ENCODE peak calls at places on chromosomes 6 and 20, in ten cellular contexts. One of them, this sample, is unnamed.

GRCh38 chr6:111423960-111424846 is 58.8 kb downstream of the REV3L start:
- DNase-seq in AG08396: no peak
- DNase-seq in brain microvascular endothelial cell: peak; percentile 31
- DNase-seq in neural crest cell: no peak
- DNase-seq in GM10248: no peak
- DNase-seq in kidney glomerular epithelial cell: no peak
- DNase-seq in RWPE1: no peak
- DNase-seq in NCI-H460: no peak
- DNase-seq in uterus: no peak
- DNase-seq in left cardiac atrium: no peak
- DNase-seq in this sample: peak; percentile 57

GRCh38 chr6:155654474-155654873 is 198.8 kb upstream of the NOX3 start:
- DNase-seq in AG08396: no peak
- DNase-seq in brain microvascular endothelial cell: no peak
- DNase-seq in neural crest cell: no peak
- DNase-seq in GM10248: no peak
- DNase-seq in kidney glomerular epithelial cell: no peak
- DNase-seq in RWPE1: no peak
- DNase-seq in NCI-H460: no peak
- DNase-seq in uterus: no peak
- DNase-seq in left cardiac atrium: no peak
- DNase-seq in this sample: no peak

GRCh38 chr20:36847009-36847709 is 28.8 kb upstream of the TLDC2 start:
- DNase-seq in AG08396: peak; percentile 86
- DNase-seq in brain microvascular endothelial cell: peak; percentile 83
- DNase-seq in neural crest cell: no peak
- DNase-seq in GM10248: no peak
- DNase-seq in kidney glomerular epithelial cell: no peak
- DNase-seq in RWPE1: peak; percentile 89
- DNase-seq in NCI-H460: no peak
- DNase-seq in uterus: peak; percentile 93
- DNase-seq in left cardiac atrium: peak; percentile 85
- DNase-seq in this sample: no peak

GRCh38 chr6:33980176-33980805 is 165.6 kb downstream of the GRM4 start:
- DNase-seq in AG08396: no peak
- DNase-seq in brain microvascular endothelial cell: no peak
- DNase-seq in neural crest cell: no peak
- DNase-seq in GM10248: no peak
- DNase-seq in kidney glomerular epithelial cell: no peak
- DNase-seq in RWPE1: no peak
- DNase-seq in NCI-H460: no peak
- DNase-seq in uterus: peak; percentile 2
- DNase-seq in left cardiac atrium: no peak
- DNase-seq in this sample: no peak

GRCh38 chr6:72580281-72580940 is 41.5 kb upstream of the KCNQ5 start:
- DNase-seq in AG08396: peak; percentile 55
- DNase-seq in brain microvascular endothelial cell: peak; percentile 76
- DNase-seq in neural crest cell: no peak
- DNase-seq in GM10248: peak; percentile 10
- DNase-seq in kidney glomerular epithelial cell: peak; percentile 74
- DNase-seq in RWPE1: peak; percentile 75
- DNase-seq in NCI-H460: peak; percentile 3
- DNase-seq in uterus: no peak
- DNase-seq in left cardiac atrium: no peak
- DNase-seq in this sample: peak; percentile 52

GRCh38 chr6:122755901-122756300 is 23.6 kb upstream of the FABP7 start:
- DNase-seq in AG08396: no peak
- DNase-seq in brain microvascular endothelial cell: no peak
- DNase-seq in neural crest cell: no peak
- DNase-seq in GM10248: no peak
- DNase-seq in kidney glomerular epithelial cell: no peak
- DNase-seq in RWPE1: no peak
- DNase-seq in NCI-H460: no peak
- DNase-seq in uterus: no peak
- DNase-seq in left cardiac atrium: no peak
- DNase-seq in this sample: no peak

GRCh38 chr6:160992323-160993314 is 1.1 kb downstream of the MAP3K4 start:
- DNase-seq in AG08396: peak; percentile 62
- DNase-seq in brain microvascular endothelial cell: peak; percentile 62
- DNase-seq in neural crest cell: peak; percentile 43
- DNase-seq in GM10248: peak; percentile 43
- DNase-seq in kidney glomerular epithelial cell: peak; percentile 73
- DNase-seq in RWPE1: peak; percentile 56
- DNase-seq in NCI-H460: peak; percentile 42
- DNase-seq in uterus: peak; percentile 66
- DNase-seq in left cardiac atrium: peak; percentile 36
- DNase-seq in this sample: peak; percentile 77

GRCh38 chr6:89934685-89935366 is 40.6 kb downstream of the GJA10 start:
- DNase-seq in AG08396: no peak
- DNase-seq in brain microvascular endothelial cell: no peak
- DNase-seq in neural crest cell: no peak
- DNase-seq in GM10248: no peak
- DNase-seq in kidney glomerular epithelial cell: no peak
- DNase-seq in RWPE1: no peak
- DNase-seq in NCI-H460: no peak
- DNase-seq in uterus: no peak
- DNase-seq in left cardiac atrium: no peak
- DNase-seq in this sample: no peak

GRCh38 chr6:157659536-157660271 is 163.3 kb upstream of the SNX9 start:
- DNase-seq in AG08396: no peak
- DNase-seq in brain microvascular endothelial cell: peak; percentile 20
- DNase-seq in neural crest cell: no peak
- DNase-seq in GM10248: no peak
- DNase-seq in kidney glomerular epithelial cell: no peak
- DNase-seq in RWPE1: no peak
- DNase-seq in NCI-H460: no peak
- DNase-seq in uterus: no peak
- DNase-seq in left cardiac atrium: no peak
- DNase-seq in this sample: no peak

GRCh38 chr6:18209539-18210197 is 54.4 kb downstream of the KDM1B start:
- DNase-seq in AG08396: no peak
- DNase-seq in brain microvascular endothelial cell: no peak
- DNase-seq in neural crest cell: no peak
- DNase-seq in GM10248: no peak
- DNase-seq in kidney glomerular epithelial cell: no peak
- DNase-seq in RWPE1: no peak
- DNase-seq in NCI-H460: no peak
- DNase-seq in uterus: no peak
- DNase-seq in left cardiac atrium: no peak
- DNase-seq in this sample: no peak

GRCh38 chr6:155125916-155126315 is 130.8 kb downstream of the TIAM2 start:
- DNase-seq in AG08396: no peak
- DNase-seq in brain microvascular endothelial cell: no peak
- DNase-seq in neural crest cell: no peak
- DNase-seq in GM10248: no peak
- DNase-seq in kidney glomerular epithelial cell: no peak
- DNase-seq in RWPE1: no peak
- DNase-seq in NCI-H460: no peak
- DNase-seq in uterus: no peak
- DNase-seq in left cardiac atrium: no peak
- DNase-seq in this sample: no peak

GRCh38 chr6:5302220-5302946 is 41.1 kb downstream of the FARS2 start:
- DNase-seq in AG08396: no peak
- DNase-seq in brain microvascular endothelial cell: no peak
- DNase-seq in neural crest cell: no peak
- DNase-seq in GM10248: peak; percentile 45
- DNase-seq in kidney glomerular epithelial cell: peak; percentile 58
- DNase-seq in RWPE1: no peak
- DNase-seq in NCI-H460: no peak
- DNase-seq in uterus: no peak
- DNase-seq in left cardiac atrium: no peak
- DNase-seq in this sample: no peak

GRCh38 chr6:119182875-119183274 is 104.4 kb upstream of the FAM184A start:
- DNase-seq in AG08396: no peak
- DNase-seq in brain microvascular endothelial cell: no peak
- DNase-seq in neural crest cell: no peak
- DNase-seq in GM10248: no peak
- DNase-seq in kidney glomerular epithelial cell: no peak
- DNase-seq in RWPE1: no peak
- DNase-seq in NCI-H460: no peak
- DNase-seq in uterus: no peak
- DNase-seq in left cardiac atrium: no peak
- DNase-seq in this sample: no peak

GRCh38 chr6:94562846-94563245 is 1014.5 kb upstream of the MANEA start:
- DNase-seq in AG08396: no peak
- DNase-seq in brain microvascular endothelial cell: no peak
- DNase-seq in neural crest cell: no peak
- DNase-seq in GM10248: no peak
- DNase-seq in kidney glomerular epithelial cell: no peak
- DNase-seq in RWPE1: no peak
- DNase-seq in NCI-H460: no peak
- DNase-seq in uterus: no peak
- DNase-seq in left cardiac atrium: no peak
- DNase-seq in this sample: no peak

GRCh38 chr6:168658059-168658458 is 217.1 kb downstream of the SMOC2 start:
- DNase-seq in AG08396: no peak
- DNase-seq in brain microvascular endothelial cell: no peak
- DNase-seq in neural crest cell: no peak
- DNase-seq in GM10248: no peak
- DNase-seq in kidney glomerular epithelial cell: no peak
- DNase-seq in RWPE1: no peak
- DNase-seq in NCI-H460: no peak
- DNase-seq in uterus: peak; percentile 12
- DNase-seq in left cardiac atrium: no peak
- DNase-seq in this sample: no peak

GRCh38 chr20:39885975-39886649 is 802.9 kb downstream of the MAFB start:
- DNase-seq in AG08396: peak; percentile 78
- DNase-seq in brain microvascular endothelial cell: peak; percentile 91
- DNase-seq in neural crest cell: peak; percentile 44
- DNase-seq in GM10248: peak; percentile 34
- DNase-seq in kidney glomerular epithelial cell: peak; percentile 73
- DNase-seq in RWPE1: peak; percentile 22
- DNase-seq in NCI-H460: peak; percentile 36
- DNase-seq in uterus: peak; percentile 64
- DNase-seq in left cardiac atrium: peak; percentile 78
- DNase-seq in this sample: no peak

GRCh38 chr20:62143976-62144825 is 632 bp downstream of the SS18L1 start:
- DNase-seq in AG08396: peak; percentile 86
- DNase-seq in brain microvascular endothelial cell: no peak
- DNase-seq in neural crest cell: peak; percentile 39
- DNase-seq in GM10248: peak; percentile 71
- DNase-seq in kidney glomerular epithelial cell: no peak
- DNase-seq in RWPE1: peak; percentile 89
- DNase-seq in NCI-H460: peak; percentile 52
- DNase-seq in uterus: peak; percentile 40
- DNase-seq in left cardiac atrium: peak; percentile 73
- DNase-seq in this sample: peak; percentile 31

GRCh38 chr6:55902796-55903195 is 27.4 kb upstream of the BMP5 start:
- DNase-seq in AG08396: peak; percentile 12
- DNase-seq in brain microvascular endothelial cell: no peak
- DNase-seq in neural crest cell: no peak
- DNase-seq in GM10248: no peak
- DNase-seq in kidney glomerular epithelial cell: no peak
- DNase-seq in RWPE1: no peak
- DNase-seq in NCI-H460: no peak
- DNase-seq in uterus: no peak
- DNase-seq in left cardiac atrium: no peak
- DNase-seq in this sample: no peak

GRCh38 chr20:49814057-49814675 is 1.5 kb downstream of the SLC9A8 start:
- DNase-seq in AG08396: no peak
- DNase-seq in brain microvascular endothelial cell: no peak
- DNase-seq in neural crest cell: no peak
- DNase-seq in GM10248: no peak
- DNase-seq in kidney glomerular epithelial cell: no peak
- DNase-seq in RWPE1: no peak
- DNase-seq in NCI-H460: no peak
- DNase-seq in uterus: no peak
- DNase-seq in left cardiac atrium: no peak
- DNase-seq in this sample: no peak

GRCh38 chr6:150959071-150959637 is 93.7 kb downstream of the MTHFD1L start:
- DNase-seq in AG08396: no peak
- DNase-seq in brain microvascular endothelial cell: no peak
- DNase-seq in neural crest cell: no peak
- DNase-seq in GM10248: no peak
- DNase-seq in kidney glomerular epithelial cell: no peak
- DNase-seq in RWPE1: no peak
- DNase-seq in NCI-H460: no peak
- DNase-seq in uterus: no peak
- DNase-seq in left cardiac atrium: no peak
- DNase-seq in this sample: no peak

GRCh38 chr20:12847862-12848261 is 160.9 kb upstream of the SPTLC3 start:
- DNase-seq in AG08396: no peak
- DNase-seq in brain microvascular endothelial cell: peak; percentile 15
- DNase-seq in neural crest cell: no peak
- DNase-seq in GM10248: no peak
- DNase-seq in kidney glomerular epithelial cell: no peak
- DNase-seq in RWPE1: peak; percentile 2
- DNase-seq in NCI-H460: no peak
- DNase-seq in uterus: no peak
- DNase-seq in left cardiac atrium: no peak
- DNase-seq in this sample: no peak

GRCh38 chr6:42978487-42978792 is 541 bp downstream of the PEX6 start:
- DNase-seq in AG08396: peak; percentile 58
- DNase-seq in brain microvascular endothelial cell: peak; percentile 6
- DNase-seq in neural crest cell: peak; percentile 25
- DNase-seq in GM10248: no peak
- DNase-seq in kidney glomerular epithelial cell: no peak
- DNase-seq in RWPE1: peak; percentile 38
- DNase-seq in NCI-H460: no peak
- DNase-seq in uterus: no peak
- DNase-seq in left cardiac atrium: no peak
- DNase-seq in this sample: no peak

GRCh38 chr20:45383131-45383530 is 5.0 kb upstream of the TP53TG5 start:
- DNase-seq in AG08396: peak; percentile 26
- DNase-seq in brain microvascular endothelial cell: no peak
- DNase-seq in neural crest cell: no peak
- DNase-seq in GM10248: no peak
- DNase-seq in kidney glomerular epithelial cell: no peak
- DNase-seq in RWPE1: no peak
- DNase-seq in NCI-H460: peak; percentile 34
- DNase-seq in uterus: no peak
- DNase-seq in left cardiac atrium: no peak
- DNase-seq in this sample: no peak

GRCh38 chr6:31462964-31463940 is 34.7 kb upstream of the MICB start:
- DNase-seq in AG08396: peak; percentile 73
- DNase-seq in brain microvascular endothelial cell: peak; percentile 80
- DNase-seq in neural crest cell: peak; percentile 47
- DNase-seq in GM10248: peak; percentile 93
- DNase-seq in kidney glomerular epithelial cell: peak; percentile 87
- DNase-seq in RWPE1: peak; percentile 97
- DNase-seq in NCI-H460: peak; percentile 84
- DNase-seq in uterus: peak; percentile 94
- DNase-seq in left cardiac atrium: peak; percentile 88
- DNase-seq in this sample: peak; percentile 30

GRCh38 chr6:77458421-77458820 is 4.9 kb downstream of the HTR1B start:
- DNase-seq in AG08396: no peak
- DNase-seq in brain microvascular endothelial cell: no peak
- DNase-seq in neural crest cell: no peak
- DNase-seq in GM10248: no peak
- DNase-seq in kidney glomerular epithelial cell: no peak
- DNase-seq in RWPE1: no peak
- DNase-seq in NCI-H460: no peak
- DNase-seq in uterus: no peak
- DNase-seq in left cardiac atrium: no peak
- DNase-seq in this sample: no peak

This sample was measured in NCI-H1105.